ENCODE peak calls at places on chromosomes 1 and 21, in six cellular contexts. N is activated T-helper 1 cell treated with anti-CD3 and anti-CD28 coated beads, Interleukin-12 subunit alpha, Interleukin-12 subunit beta, Interleukin-2, Interleukin-4 antibody, amounts not matched to agents 30 ng/mL and 10 ng/mL and 1 ng/mL, durations not matched to agents 14 hours and 24 hours and 36 hours; V is GM04504; A is stimulated activated naive CD8-positive, alpha-beta T cell treated with anti-CD3 and anti-CD28 coated beads, Interleukin-15, Interleukin-2, amounts not matched to agents 100 U/mL and 50 U/mL, for 24 hours; G is stimulated activated CD4-positive, alpha-beta T cell treated with anti-CD3 and anti-CD28 coated beads, Interleukin-1b, Interleukin-23, amount 100 ng/mL, for 4 hours; T is activated CD4-positive, alpha-beta T cell treated with anti-CD3 and anti-CD28 coated beads, Interleukin-2, amount 10 ng/mL, durations not matched to agents 7 days and 5 days. S is an unnamed sample.

GRCh38 chr1:91736999-91737615 is 148.8 kb downstream of the TGFBR3 start:
- DNase-seq in N (no peak), V (peak), A (no peak), G (no peak), T (no peak), S (no peak)

GRCh38 chr1:155320661-155321576 is at the start of gene RUSC1:
- DNase-seq in N (peak), V (no peak), A (peak), G (peak), T (peak), S (no peak)

GRCh38 chr21:33739701-33740100 is 97.4 kb downstream of the ITSN1 start:
- DNase-seq in N (no peak), V (no peak), A (no peak), G (no peak), T (no peak), S (no peak)

GRCh38 chr1:178485467-178486098 is 11.2 kb downstream of the CLEC20A start:
- DNase-seq in N (no peak), V (no peak), A (no peak), G (no peak), T (no peak), S (no peak)

GRCh38 chr21:39137248-39138186 is 45.7 kb downstream of the PSMG1 start:
- DNase-seq in N (no peak), V (no peak), A (no peak), G (no peak), T (no peak), S (no peak)

GRCh38 chr1:117883620-117884019 is 45.8 kb downstream of the GDAP2 start:
- DNase-seq in N (no peak), V (no peak), A (no peak), G (no peak), T (no peak), S (no peak)

GRCh38 chr1:1004780-1005697 is 5.1 kb upstream of the HES4 start:
- DNase-seq in N (no peak), V (no peak), A (no peak), G (no peak), T (no peak), S (peak)

GRCh38 chr21:26840912-26841311 is 4.3 kb downstream of the ADAMTS1 start:
- DNase-seq in N (no peak), V (no peak), A (no peak), G (no peak), T (no peak), S (peak)

GRCh38 chr1:66168467-66168887 is 365.5 kb upstream of the SGIP1 start:
- DNase-seq in N (no peak), V (no peak), A (no peak), G (no peak), T (no peak), S (no peak)

GRCh38 chr1:154327466-154328317 is 2.4 kb downstream of the ATP8B2 start:
- DNase-seq in N (no peak), V (no peak), A (no peak), G (no peak), T (peak), S (peak)

GRCh38 chr1:22922640-22923039 is 50.0 kb downstream of the LACTBL1 start:
- DNase-seq in N (no peak), V (no peak), A (no peak), G (no peak), T (no peak), S (no peak)

GRCh38 chr1:28761189-28761588 is 24.4 kb downstream of the YTHDF2 start:
- DNase-seq in N (no peak), V (no peak), A (no peak), G (no peak), T (no peak), S (no peak)

GRCh38 chr1:90781429-90782020 is 64.4 kb upstream of the BARHL2 start:
- DNase-seq in N (no peak), V (no peak), A (no peak), G (no peak), T (no peak), S (no peak)

GRCh38 chr21:34889537-34890257 is 159.4 kb downstream of the RUNX1 start:
- DNase-seq in N (peak), V (peak), A (peak), G (peak), T (peak), S (peak)